ENCODE peak calls at places on chromosomes 7 and 10, in ten cellular contexts. V is psoas muscle; Y is fibroblast of the aortic adventitia; F is GM23338; S is HepG2; G is fibroblast of lung; T is left ventricle myocardium inferior; I is progenitor cell of endocrine pancreas; Z is CD8-positive, alpha-beta T cell; J is NB4. Q is an unnamed sample.

GRCh38 chr7:102415685-102416225 is 17.6 kb upstream of the ORAI2 start:
- DNase-seq in Y (no peak), J (no peak), S (no peak), I (no peak), V (no peak), G (no peak), Z (no peak), F (no peak), T (no peak), Q (peak)

GRCh38 chr10:84348431-84348830 is 20.0 kb downstream of the CCSER2 start:
- DNase-seq in Y (peak), T (no peak), S (no peak), Z (no peak), I (no peak), G (no peak), J (no peak), F (no peak), V (no peak), Q (no peak)

GRCh38 chr10:100890696-100891271 is 22.0 kb upstream of the SLF2 start:
- DNase-seq in Y (peak), Z (no peak), J (peak), G (peak), F (no peak), I (no peak), V (no peak), T (no peak), S (peak), Q (no peak)

GRCh38 chr7:15921576-15921975 is 235.1 kb upstream of the MEOX2 start:
- DNase-seq in S (no peak), G (no peak), I (no peak), Z (no peak), V (no peak), Y (peak), T (no peak), J (no peak), F (no peak), Q (no peak)

GRCh38 chr7:140317999-140318398 is 80.3 kb downstream of the SLC37A3 start:
- DNase-seq in J (no peak), Y (no peak), F (no peak), Z (no peak), G (no peak), I (no peak), V (no peak), S (no peak), T (no peak), Q (no peak)

GRCh38 chr7:95250591-95250990 is 73.7 kb downstream of the PON1 start:
- DNase-seq in I (no peak), J (no peak), V (peak), G (no peak), Z (no peak), F (no peak), Y (no peak), T (no peak), S (no peak), Q (no peak)

GRCh38 chr10:96270564-96270963 is 805 bp downstream of the BLNK start:
- DNase-seq in T (no peak), G (no peak), Z (no peak), Y (no peak), J (no peak), S (no peak), I (no peak), V (no peak), F (no peak), Q (no peak)

GRCh38 chr10:126917975-126918908 is 13.0 kb downstream of the DOCK1 start:
- DNase-seq in T (no peak), Y (no peak), F (no peak), G (no peak), V (no peak), Z (no peak), I (no peak), S (no peak), J (no peak), Q (no peak)

GRCh38 chr7:44073664-44074348 is 8.4 kb upstream of the PGAM2 start:
- DNase-seq in Z (no peak), Y (no peak), V (peak), T (peak), J (peak), I (no peak), G (no peak), F (peak), S (no peak), Q (peak)

GRCh38 chr7:142797342-142797798 is 26.6 kb downstream of the PRSS2 start:
- DNase-seq in I (no peak), F (peak), Z (no peak), J (no peak), S (no peak), Y (no peak), V (no peak), T (no peak), G (no peak), Q (peak)

GRCh38 chr7:129550673-129551360 is 48.5 kb downstream of the SMKR1 start:
- DNase-seq in Y (no peak), F (no peak), J (no peak), I (no peak), Z (no peak), T (no peak), V (no peak), S (no peak), G (no peak), Q (no peak)

GRCh38 chr7:22137026-22137425 is 191.3 kb upstream of the CDCA7L start:
- DNase-seq in I (no peak), F (no peak), S (no peak), J (no peak), Z (no peak), V (no peak), T (no peak), Y (peak), G (no peak), Q (no peak)

GRCh38 chr10:61975107-61975932 is 73.8 kb downstream of the ARID5B start:
- DNase-seq in I (no peak), F (no peak), S (no peak), V (no peak), G (peak), Y (peak), J (peak), Z (no peak), T (no peak), Q (no peak)

GRCh38 chr10:130745831-130746230 is 565.7 kb downstream of the TCERG1L start:
- DNase-seq in G (no peak), V (peak), I (no peak), Y (no peak), Z (no peak), F (no peak), S (no peak), J (no peak), T (no peak), Q (no peak)

GRCh38 chr10:2716596-2716995 is 350.8 kb upstream of the PFKP start:
- DNase-seq in V (no peak), F (no peak), J (no peak), T (no peak), Z (no peak), I (no peak), Y (no peak), S (no peak), G (no peak), Q (no peak)

GRCh38 chr10:45257615-45258014 is 57.8 kb downstream of the OR13A1 start:
- DNase-seq in T (no peak), J (no peak), Z (no peak), I (no peak), S (no peak), Y (no peak), G (no peak), V (no peak), F (no peak), Q (no peak)

GRCh38 chr10:130401860-130402765 is 265.9 kb downstream of the GLRX3 start:
- DNase-seq in T (no peak), J (no peak), I (no peak), Z (no peak), G (no peak), Y (no peak), V (no peak), F (no peak), S (no peak), Q (no peak)

GRCh38 chr7:133771778-133772421 is 355.2 kb upstream of the LRGUK start:
- DNase-seq in F (no peak), S (no peak), V (no peak), G (no peak), T (no peak), I (no peak), Y (no peak), J (no peak), Z (no peak), Q (no peak)

GRCh38 chr10:12943425-12943824 is 58.1 kb downstream of the CCDC3 start:
- DNase-seq in Y (no peak), I (no peak), T (no peak), Z (no peak), F (peak), G (no peak), V (no peak), J (no peak), S (no peak), Q (no peak)

GRCh38 chr7:37921340-37921805 is 933 bp downstream of the EPDR1 start:
- DNase-seq in F (peak), T (peak), G (no peak), V (peak), Z (no peak), S (peak), J (peak), I (peak), Y (peak), Q (no peak)

GRCh38 chr7:122095642-122096041 is 48.4 kb downstream of the AASS start:
- DNase-seq in V (no peak), T (no peak), S (no peak), Y (no peak), I (no peak), G (no peak), Z (no peak), F (no peak), J (no peak), Q (no peak)

GRCh38 chr7:14389052-14389988 is 399.9 kb upstream of the ETV1 start:
- DNase-seq in Y (no peak), F (no peak), J (no peak), V (no peak), T (no peak), S (no peak), G (no peak), I (no peak), Z (no peak), Q (no peak)

GRCh38 chr10:93095225-93095624 is 21.5 kb downstream of the CYP26A1 start:
- DNase-seq in I (no peak), F (peak), S (no peak), J (no peak), T (no peak), V (no peak), G (no peak), Y (no peak), Z (no peak), Q (no peak)

DNA sequence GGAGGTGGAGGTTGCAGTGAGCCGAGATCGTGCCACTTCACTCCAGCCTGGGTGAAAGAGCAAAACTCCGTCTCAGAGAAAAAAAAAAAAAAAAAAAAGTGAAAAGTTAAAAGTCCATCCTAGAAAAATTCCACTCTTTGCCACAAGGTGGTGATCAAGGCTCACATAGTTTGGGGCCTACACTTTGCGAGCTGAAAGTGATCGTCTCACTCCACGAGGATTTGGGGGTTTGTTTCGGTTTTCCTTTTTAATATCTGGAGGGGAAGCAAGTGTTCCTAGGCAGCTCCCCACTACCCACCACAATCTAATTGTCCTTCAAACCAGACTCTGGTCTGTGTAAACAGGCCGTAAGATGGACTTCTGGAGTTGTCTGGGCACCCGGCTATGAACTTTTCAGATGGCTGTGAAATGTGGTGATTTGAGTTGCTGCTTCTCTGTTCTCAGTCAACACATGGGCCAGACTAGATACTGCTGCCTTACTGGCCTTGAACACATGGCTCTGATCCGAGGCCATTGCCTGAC is 27.1 kb downstream of the PRLHR start:
- DNase-seq in G (peak), T (no peak), V (no peak), F (peak), I (peak), Z (peak), S (peak), J (peak), Y (peak), Q (no peak)
- TF ChIP-seq CTCF in G (peak), T (peak), V (peak), F (peak), I (peak), Z (peak), S (peak), J (peak), Y (peak), Q (peak)

DNA sequence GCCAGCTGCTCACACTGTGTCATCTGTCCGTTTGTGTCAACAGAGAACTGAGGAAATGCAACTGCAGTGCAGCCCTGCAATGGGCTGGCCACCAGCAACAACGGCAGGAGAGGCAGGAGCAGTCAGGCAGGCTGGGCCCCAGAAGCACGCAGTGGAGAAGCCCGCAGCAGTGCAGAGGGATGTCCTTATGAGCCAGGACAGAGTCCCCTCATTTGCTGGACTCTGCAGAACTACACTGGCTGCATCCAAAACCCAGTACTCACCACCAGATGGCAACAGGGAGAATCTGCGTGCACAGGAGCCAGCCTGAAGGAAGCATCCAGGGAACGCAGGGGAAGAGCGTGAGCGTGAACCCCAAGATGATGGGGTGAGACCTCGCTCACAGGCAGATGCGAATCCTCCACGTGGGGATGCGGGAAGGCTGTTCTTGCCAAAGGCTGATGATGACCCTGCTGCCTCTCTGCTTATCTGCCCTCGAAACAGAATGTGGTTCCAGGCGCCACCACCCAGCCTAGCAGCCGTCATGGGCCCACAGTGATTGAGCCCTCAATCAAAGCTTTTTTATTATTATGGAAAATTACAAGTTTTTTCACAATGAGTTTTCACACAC is 232.1 kb downstream of the PTPRN2 start:
- DNase-seq in Z (no peak), V (no peak), S (peak), F (peak), J (peak), I (no peak), G (no peak), T (no peak), Y (no peak), Q (no peak)
- TF ChIP-seq CTCF in Z (no peak), V (no peak), S (peak), F (peak), J (peak), I (peak), G (no peak), T (no peak), Y (no peak), Q (no peak)

DNA sequence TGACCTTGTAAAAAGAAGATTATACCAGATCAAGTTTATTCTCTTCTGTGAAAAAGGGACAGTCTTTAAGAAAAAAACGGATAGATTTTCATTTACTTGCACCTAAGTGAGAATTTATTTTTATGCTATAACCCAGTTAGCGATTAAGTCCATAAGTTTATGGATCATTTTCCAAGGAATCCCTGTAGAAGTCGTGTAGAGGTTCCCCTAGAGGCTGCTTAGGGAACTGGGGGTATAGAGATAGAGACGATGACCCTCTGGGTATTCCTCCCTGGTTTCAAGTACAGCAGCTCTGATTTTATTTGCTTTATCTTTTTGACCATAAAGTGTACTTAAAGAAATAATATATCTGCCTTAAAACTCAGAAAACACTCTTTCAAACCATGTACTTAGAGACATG is 648.4 kb upstream of the LRRTM3 start:
- DNase-seq in Y (no peak), I (no peak), V (no peak), G (no peak), T (no peak), J (no peak), S (no peak), Z (no peak), F (peak), Q (no peak)
- TF ChIP-seq CTCF in Y (no peak), I (peak), V (no peak), G (peak), T (no peak), J (peak), S (no peak), Z (no peak), F (peak), Q (no peak)

DNA sequence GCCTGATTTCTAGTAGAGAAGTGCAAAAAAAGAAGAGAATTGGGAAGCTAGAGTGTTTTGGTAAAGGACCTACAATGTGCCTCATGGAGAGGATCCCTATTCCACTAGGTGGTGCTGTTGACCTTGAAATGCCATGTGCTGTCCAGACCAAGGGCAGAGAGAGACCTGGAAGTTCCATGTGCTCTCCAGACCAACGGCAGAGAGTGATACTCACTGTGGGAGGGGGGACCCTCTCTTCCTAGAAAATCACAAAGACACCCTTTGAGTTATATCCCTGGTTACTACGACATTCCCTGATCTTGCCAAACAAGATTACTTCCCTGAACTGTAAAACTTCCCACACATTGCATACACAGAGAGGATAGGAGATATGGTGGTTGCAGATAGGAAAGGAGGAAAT is 212.7 kb upstream of the ZNF804B start:
- DNase-seq in Y (no peak), I (no peak), S (peak), V (no peak), F (peak), J (peak), G (no peak), T (no peak), Z (no peak), Q (no peak)
- TF ChIP-seq CTCF in Y (no peak), I (peak), S (peak), V (no peak), F (peak), J (peak), G (no peak), T (peak), Z (no peak), Q (no peak)

GRCh38 chr10:103847909-103848468 is 7.4 kb downstream of the SH3PXD2A start:
- DNase-seq in F (peak), Z (no peak), T (no peak), I (no peak), J (peak), G (no peak), S (peak), Y (no peak), V (no peak), Q (no peak)
- TF ChIP-seq CTCF in F (peak), Z (no peak), T (peak), I (peak), J (peak), G (peak), S (peak), Y (peak), V (peak), Q (no peak)

GRCh38 chr7:132307465-132307864 is 268.8 kb downstream of the PLXNA4 start:
- DNase-seq in V (no peak), T (no peak), F (peak), G (no peak), Y (no peak), I (no peak), S (no peak), Z (no peak), J (no peak), Q (no peak)
- TF ChIP-seq CTCF in V (no peak), T (no peak), F (peak), G (no peak), Y (no peak), I (no peak), S (no peak), Z (no peak), J (no peak), Q (no peak)

DNA sequence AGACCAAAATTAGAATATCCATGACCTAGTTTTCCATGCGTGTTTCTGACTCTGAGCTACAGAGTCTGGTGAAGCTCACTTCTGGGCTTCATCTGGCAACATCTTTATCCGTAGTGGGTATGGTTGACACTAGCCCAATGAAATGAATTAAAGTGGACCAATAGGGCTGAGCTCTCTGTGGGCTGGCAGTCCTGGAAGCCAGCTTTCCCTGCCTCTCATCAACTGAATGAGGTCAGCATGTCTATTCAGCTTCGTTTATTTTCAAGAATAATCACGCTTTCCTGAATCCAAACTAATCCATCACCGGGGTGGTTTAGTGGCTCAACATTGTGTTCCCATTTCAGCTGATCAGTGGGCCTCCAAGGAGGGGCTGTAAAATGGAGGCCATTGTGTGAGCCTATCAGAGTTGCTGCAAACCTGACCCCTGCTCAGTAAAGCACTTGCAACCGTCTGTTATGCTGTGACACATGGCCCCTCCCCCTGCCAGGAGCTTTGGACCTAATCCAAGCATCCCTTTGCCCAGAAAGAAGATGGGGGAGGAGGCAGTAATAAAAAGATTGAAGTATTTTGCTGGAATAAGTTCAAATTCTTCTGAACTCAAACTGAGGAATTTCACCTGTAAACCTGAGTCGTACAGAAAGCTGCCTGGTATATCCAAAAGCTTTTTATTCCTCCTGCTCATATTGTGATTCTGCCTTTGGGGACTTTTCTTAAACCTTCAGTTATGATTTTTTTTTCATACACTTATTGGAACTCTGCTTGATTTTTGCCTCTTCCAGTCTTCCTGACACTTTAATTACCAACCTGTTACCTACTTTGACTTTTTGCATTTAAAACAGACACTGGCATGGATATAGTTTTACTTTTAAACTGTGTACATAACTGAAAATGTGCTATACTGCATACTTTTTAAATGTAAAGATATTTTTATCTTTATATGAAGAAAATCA is 35.5 kb downstream of the CAV1 start:
- DNase-seq in I (no peak), S (no peak), Y (peak), T (peak), V (no peak), G (no peak), Z (no peak), J (no peak), F (no peak), Q (no peak)
- TF ChIP-seq CTCF in I (no peak), S (no peak), Y (no peak), T (no peak), V (no peak), G (no peak), Z (no peak), J (no peak), F (no peak), Q (no peak)

Q was measured in activated B cell treated with CpG ODN at 0.5 μM for 24 hours.